ENCODE peak calls at places on chromosome 15, in five cellular contexts. I is lung; F is right cardiac atrium; A is upper lobe of left lung; H is CD8-positive, alpha-beta T cell. S is an unnamed sample.

GRCh38 chr15:75367406-75367912 is 948 bp downstream of the MAN2C1 start:
- ATAC-seq in H (no peak), A (no peak), I (no peak), F (no peak), S (no peak)

GRCh38 chr15:88266170-88266569 is 9.6 kb upstream of the NTRK3 start:
- ATAC-seq in F (no peak), I (no peak), A (no peak), H (no peak), S (no peak)

GRCh38 chr15:49279481-49280186 is 109.6 kb downstream of the GALK2 start:
- ATAC-seq in A (no peak), F (no peak), I (no peak), H (no peak), S (no peak)

GRCh38 chr15:68821898-68822380 is 1.2 kb upstream of the ANP32A start:
- ATAC-seq in A (no peak), H (no peak), I (no peak), F (no peak), S (no peak)

GRCh38 chr15:93235926-93236781 is 147.1 kb upstream of the RGMA start:
- ATAC-seq in A (peak; percentile 74), H (no peak), I (no peak), F (peak; percentile 62), S (peak; percentile 83)

GRCh38 chr15:94665687-94666441 is 434.5 kb downstream of the MCTP2 start:
- ATAC-seq in F (no peak), A (no peak), I (no peak), H (no peak), S (no peak)

GRCh38 chr15:59792359-59792758 is 103.2 kb upstream of the BNIP2 start:
- ATAC-seq in I (no peak), H (peak; percentile 75), A (no peak), F (no peak), S (no peak)

GRCh38 chr15:63254991-63255390 is 22.4 kb upstream of the APH1B start:
- ATAC-seq in F (no peak), A (no peak), H (no peak), I (no peak), S (no peak)

GRCh38 chr15:44910981-44911625 is 45.4 kb upstream of the TERB2 start:
- ATAC-seq in F (no peak), A (no peak), I (no peak), H (no peak), S (no peak)

GRCh38 chr15:71756574-71757352 is 53.6 kb upstream of the NR2E3 start:
- ATAC-seq in I (no peak), A (no peak), F (no peak), H (no peak), S (no peak)

GRCh38 chr15:85504739-85505676 is 124.6 kb downstream of the AKAP13 start:
- ATAC-seq in A (peak; percentile 69), H (no peak), F (peak; percentile 52), I (no peak), S (peak; percentile 52)

GRCh38 chr15:88077249-88077810 is 179.2 kb downstream of the NTRK3 start:
- ATAC-seq in A (no peak), H (no peak), F (no peak), I (no peak), S (no peak)

GRCh38 chr15:95292790-95293450 is 1037.6 kb upstream of the NR2F2 start:
- ATAC-seq in F (no peak), I (no peak), H (no peak), A (no peak), S (no peak)

GRCh38 chr15:23532019-23532418 is 33.5 kb upstream of the MKRN3 start:
- ATAC-seq in F (peak; percentile 59), A (no peak), H (no peak), I (no peak), S (no peak)

GRCh38 chr15:28153492-28154119 is 54.5 kb upstream of the OCA2 start:
- ATAC-seq in I (no peak), F (peak; percentile 59), A (no peak), H (no peak), S (no peak)

GRCh38 chr15:23049984-23050628 is 10.7 kb upstream of the TUBGCP5 start:
- ATAC-seq in I (no peak), A (no peak), F (no peak), H (no peak), S (no peak)

GRCh38 chr15:65532738-65533051 is 2.4 kb downstream of the HACD3 start:
- ATAC-seq in H (no peak), A (no peak), I (no peak), F (no peak), S (no peak)

GRCh38 chr15:79459666-79460065 is 27.5 kb downstream of the MINAR1 start:
- ATAC-seq in F (no peak), A (no peak), I (no peak), H (no peak), S (no peak)

GRCh38 chr15:77021803-77022381 is 27.0 kb downstream of the PSTPIP1 start:
- ATAC-seq in A (no peak), H (peak; percentile 73), F (no peak), I (no peak), S (no peak)

GRCh38 chr15:59941612-59942011 is 62.5 kb upstream of the FOXB1 start:
- ATAC-seq in H (no peak), A (no peak), F (no peak), I (no peak), S (no peak)

GRCh38 chr15:29420188-29420587 is 150.6 kb upstream of the NSMCE3 start:
- ATAC-seq in F (no peak), A (no peak), I (no peak), H (no peak), S (no peak)

GRCh38 chr15:53581513-53581912 is 177.9 kb downstream of the WDR72 start:
- ATAC-seq in I (no peak), F (no peak), H (no peak), A (no peak), S (no peak)

GRCh38 chr15:49379996-49380395 is 43.0 kb upstream of the FGF7 start:
- ATAC-seq in A (no peak), F (no peak), H (no peak), I (no peak), S (no peak)

GRCh38 chr15:74387141-74387541 is 19.7 kb upstream of the CYP11A1 start:
- ATAC-seq in A (no peak), I (no peak), F (no peak), H (no peak), S (no peak)

GRCh38 chr15:58551084-58551763 is 119.4 kb downstream of the LIPC start:
- ATAC-seq in A (no peak), F (no peak), I (peak; percentile 14), H (no peak), S (no peak)

GRCh38 chr15:87573534-87573933 is 683.0 kb downstream of the NTRK3 start:
- ATAC-seq in I (no peak), H (no peak), F (no peak), A (no peak), S (no peak)

GRCh38 chr15:67838789-67839332 is 984 bp downstream of the RNU6-1 start:
- ATAC-seq in I (no peak), F (peak; percentile 62), H (no peak), A (peak; percentile 74), S (peak; percentile 18)

GRCh38 chr15:62173215-62173614 is 8.1 kb upstream of the C2CD4B start:
- ATAC-seq in F (peak; percentile 94), I (peak; percentile 27), H (no peak), A (peak; percentile 34), S (peak; percentile 60)

GRCh38 chr15:64699767-64700388 is 75.5 kb downstream of the RBPMS2 start:
- ATAC-seq in H (no peak), I (no peak), F (peak; percentile 58), A (peak; percentile 89), S (peak; percentile 28)

GRCh38 chr15:39211108-39211979 is 369.5 kb upstream of the THBS1 start:
- ATAC-seq in I (no peak), F (no peak), H (no peak), A (no peak), S (no peak)

GRCh38 chr15:26521142-26521541 is 251.7 kb downstream of the GABRB3 start:
- ATAC-seq in I (no peak), A (no peak), F (peak; percentile 74), H (no peak), S (no peak)

GRCh38 chr15:69064649-69065048 is 50.2 kb downstream of the NOX5 start:
- ATAC-seq in A (no peak), I (no peak), F (no peak), H (no peak), S (no peak)

GRCh38 chr15:47787875-47788274 is 70.6 kb downstream of the SEMA6D start:
- ATAC-seq in H (no peak), F (no peak), A (no peak), I (no peak), S (no peak)

GRCh38 chr15:65354835-65355172 is 23.0 kb downstream of the IGDCC3 start:
- ATAC-seq in H (no peak), F (no peak), I (no peak), A (no peak), S (no peak)

GRCh38 chr15:101240364-101240763 is 11.5 kb downstream of the CHSY1 start:
- ATAC-seq in A (peak; percentile 49), F (peak; percentile 75), I (no peak), H (no peak), S (peak; percentile 89)
- H3K4me1 ChIP-seq in A (peaks cover 82% of the 10 kb centered on the region), F (peaks cover 19% of the 10 kb centered on the region), I (peaks cover 14% of the 10 kb centered on the region), H (peaks cover 65% of the 10 kb centered on the region), S (peaks cover 6% of the 10 kb centered on the region)

GRCh38 chr15:98422086-98422478 is 226.3 kb upstream of the IGF1R start:
- ATAC-seq in F (no peak), I (no peak), A (no peak), H (no peak), S (no peak)
- H3K27me3 ChIP-seq in F (no peaks in the 10 kb centered on the region), I (peaks cover 6% of the 10 kb centered on the region), A (peaks cover 18% of the 10 kb centered on the region), H (peaks cover 5% of the 10 kb centered on the region), S (peaks cover 24% of the 10 kb centered on the region)

DNA sequence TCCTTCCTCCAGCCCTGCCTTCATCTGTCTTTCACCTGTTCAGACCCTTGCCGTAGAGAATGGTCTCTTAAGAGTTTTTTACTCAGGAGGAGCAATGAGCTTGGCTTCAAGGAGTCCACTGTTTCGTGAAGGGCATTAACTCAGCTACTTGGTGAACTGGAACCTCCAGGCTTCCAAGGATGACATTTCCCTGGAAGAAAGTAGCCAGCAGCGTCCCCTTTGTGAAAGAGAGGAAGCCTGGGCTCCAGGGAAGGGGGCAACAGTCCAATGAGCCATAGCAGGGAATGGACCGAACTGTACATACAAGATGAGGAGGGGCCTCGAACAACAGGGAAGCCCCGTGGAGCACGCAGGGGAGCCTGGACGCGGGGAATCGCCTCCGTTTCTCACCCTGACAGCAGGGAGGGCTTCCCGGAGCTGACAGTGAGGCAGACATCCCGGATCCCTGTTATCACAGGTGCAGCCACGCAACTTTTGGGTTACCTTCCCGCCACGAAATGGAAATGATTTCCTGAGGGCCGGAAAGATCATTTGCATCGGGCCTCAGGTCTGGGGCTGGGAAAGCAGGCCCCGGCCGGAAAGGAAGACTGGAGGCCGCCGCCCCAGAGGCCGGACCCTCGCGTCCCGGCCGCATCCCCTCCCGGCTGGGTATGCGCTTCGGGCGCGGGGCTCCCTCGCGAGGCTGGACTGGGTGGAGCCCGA is 514 bp upstream of the SPINT1 start:
- ATAC-seq in I (no peak), F (no peak), H (no peak), A (no peak), S (no peak)
- H3K27ac ChIP-seq in I (peak overlapping the region; percentile 66), F (no peak overlapping the region), H (no peak overlapping the region), A (peak overlapping the region; percentile 82), S (no peak overlapping the region)

GRCh38 chr15:90893175-90894090 is 9.1 kb downstream of the FES start:
- ATAC-seq in F (no peak), H (no peak), A (no peak), I (no peak), S (no peak)
- H3K4me1 ChIP-seq in F (no peaks in the 10 kb centered on the region), H (no peaks in the 10 kb centered on the region), A (peaks cover 9% of the 10 kb centered on the region), I (no peaks in the 10 kb centered on the region), S (no peaks in the 10 kb centered on the region)